ENCODE peak calls at places on chromosomes 6 and 20, in seven cellular contexts. A is CD8-positive, alpha-beta T cell; H is OCI-LY7; W is mucosa of gallbladder; U is astrocyte of the spinal cord; R is BJ; E is GM23248. P is an unnamed sample.

GRCh38 chr20:13325033-13325432 is 104.0 kb downstream of the ISM1 start:
- DNase-seq in A (no peak), H (no peak), W (no peak), U (peak), R (no peak), E (peak), P (no peak)

GRCh38 chr6:52975580-52975979 is 19.5 kb downstream of the GSTA4 start:
- DNase-seq in A (no peak), H (no peak), W (no peak), U (peak), R (no peak), E (peak), P (no peak)

GRCh38 chr20:47730744-47731143 is 54.5 kb downstream of the SULF2 start:
- DNase-seq in A (no peak), H (no peak), W (no peak), U (no peak), R (no peak), E (no peak), P (no peak)

GRCh38 chr6:40380271-40380670 is 206.9 kb downstream of the LRFN2 start:
- DNase-seq in A (no peak), H (no peak), W (no peak), U (no peak), R (no peak), E (no peak), P (no peak)

GRCh38 chr6:4774715-4775590 is 1.3 kb upstream of the CDYL start:
- DNase-seq in A (no peak), H (no peak), W (no peak), U (no peak), R (no peak), E (peak), P (peak)

GRCh38 chr20:17499041-17499440 is 32.1 kb downstream of the BFSP1 start:
- DNase-seq in A (no peak), H (no peak), W (no peak), U (no peak), R (peak), E (peak), P (no peak)

GRCh38 chr20:53793783-53794383 is 200.2 kb upstream of the ZNF217 start:
- DNase-seq in A (no peak), H (no peak), W (no peak), U (no peak), R (no peak), E (no peak), P (no peak)

GRCh38 chr20:23671479-23671878 is 17.4 kb downstream of the CST4 start:
- DNase-seq in A (no peak), H (no peak), W (peak), U (no peak), R (no peak), E (no peak), P (no peak)

P was measured in Kasumi-1.